ENCODE peak calls at places on chromosomes 11 and 22, in five cellular contexts. Y, R, Z, L and F are unnamed samples. For H3K9me3, the result is how much of the 10 kb centered on the place peaks cover.

GRCh38 chr11:15737326-15737725 is 619.0 kb downstream of the SOX6 start:
- DNase-seq in L (peak), Y (peak), Z (no peak), R (no peak), F (no peak)

GRCh38 chr11:111417766-111418435 is 38.8 kb upstream of the POU2AF1 start:
- DNase-seq in Y (no peak), L (peak), R (no peak), Z (peak), F (peak)

GRCh38 chr11:59767212-59767611 is 12.0 kb downstream of the STX3 start:
- DNase-seq in Y (no peak), Z (no peak), R (peak), L (no peak), F (no peak)

GRCh38 chr11:122645847-122646246 is 9.7 kb upstream of the UBASH3B start:
- DNase-seq in L (no peak), R (no peak), Z (no peak), Y (no peak), F (no peak)

GRCh38 chr11:102493524-102493923 is 37.0 kb downstream of the MMP7 start:
- DNase-seq in R (no peak), Z (no peak), Y (no peak), L (no peak), F (no peak)

GRCh38 chr11:120546312-120547205 is 35.0 kb downstream of the GRIK4 start:
- DNase-seq in L (peak), Z (peak), R (no peak), Y (peak), F (no peak)

GRCh38 chr11:128716661-128717210 is 22.9 kb downstream of the FLI1 start:
- DNase-seq in R (no peak), Y (peak), L (no peak), Z (peak), F (no peak)

GRCh38 chr11:17831883-17832282 is 97.3 kb downstream of the KCNC1 start:
- DNase-seq in Y (no peak), L (no peak), R (no peak), Z (no peak), F (no peak)

GRCh38 chr22:27673839-27674238 is 127.7 kb downstream of the MN1 start:
- DNase-seq in L (no peak), Y (no peak), R (no peak), Z (no peak), F (no peak)

GRCh38 chr22:30609260-30610185 is 2.5 kb downstream of the TCN2 start:
- DNase-seq in Y (peak), Z (peak), R (peak), L (peak), F (no peak)

GRCh38 chr11:60878245-60879101 is 11.1 kb downstream of the ZP1 start:
- DNase-seq in Z (no peak), Y (no peak), L (no peak), R (no peak), F (no peak)

GRCh38 chr11:60918251-60918940 is 4.4 kb downstream of the TMEM109 start:
- DNase-seq in Y (no peak), Z (no peak), L (no peak), R (peak), F (no peak)

GRCh38 chr11:73404048-73404447 is 27.8 kb downstream of the RELT start:
- DNase-seq in Y (peak), L (peak), R (peak), Z (peak), F (no peak)

GRCh38 chr11:12587333-12587997 is 86.8 kb upstream of the TEAD1 start:
- DNase-seq in L (peak), Z (peak), Y (no peak), R (no peak), F (no peak)

GRCh38 chr11:45031912-45032519 is 81.3 kb upstream of the TP53I11 start:
- DNase-seq in L (no peak), Y (no peak), R (no peak), Z (no peak), F (peak)

GRCh38 chr11:11937957-11938356 is 70.5 kb downstream of the DKK3 start:
- DNase-seq in L (no peak), Z (no peak), Y (no peak), R (no peak), F (no peak)

GRCh38 chr11:102850973-102851745 is 7.8 kb upstream of the MMP3 start:
- DNase-seq in L (peak), R (no peak), Y (peak), Z (no peak), F (no peak)

GRCh38 chr11:128908391-128909246 is 17.5 kb downstream of the KCNJ5 start:
- DNase-seq in R (no peak), Z (peak), Y (peak), L (peak), F (no peak)

GRCh38 chr22:19043111-19044085 is 78.8 kb downstream of the DGCR2 start:
- DNase-seq in R (peak), Z (no peak), L (no peak), Y (peak), F (no peak)

GRCh38 chr11:57567512-57568329 is at the start of gene UBE2L6:
- DNase-seq in L (no peak), Z (no peak), Y (peak), R (peak), F (peak)

GRCh38 chr11:77842451-77843121 is 21.6 kb downstream of the AAMDC start:
- DNase-seq in Y (peak), Z (peak), R (no peak), L (no peak), F (no peak)

GRCh38 chr11:123174196-123175183 is 20.6 kb downstream of the CLMP start:
- DNase-seq in L (peak), Y (peak), R (no peak), Z (no peak), F (no peak)

GRCh38 chr11:128164090-128164741 is 423.1 kb downstream of the ETS1 start:
- DNase-seq in Z (peak), R (no peak), L (no peak), Y (no peak), F (no peak)

GRCh38 chr11:81970886-81971285 is 762.8 kb downstream of the FAM181B start:
- DNase-seq in Z (no peak), Y (no peak), R (no peak), L (no peak), F (no peak)

GRCh38 chr11:67029146-67029545 is 6.2 kb downstream of the SYT12 start:
- DNase-seq in Y (peak), L (no peak), Z (no peak), R (no peak), F (no peak)

DNA sequence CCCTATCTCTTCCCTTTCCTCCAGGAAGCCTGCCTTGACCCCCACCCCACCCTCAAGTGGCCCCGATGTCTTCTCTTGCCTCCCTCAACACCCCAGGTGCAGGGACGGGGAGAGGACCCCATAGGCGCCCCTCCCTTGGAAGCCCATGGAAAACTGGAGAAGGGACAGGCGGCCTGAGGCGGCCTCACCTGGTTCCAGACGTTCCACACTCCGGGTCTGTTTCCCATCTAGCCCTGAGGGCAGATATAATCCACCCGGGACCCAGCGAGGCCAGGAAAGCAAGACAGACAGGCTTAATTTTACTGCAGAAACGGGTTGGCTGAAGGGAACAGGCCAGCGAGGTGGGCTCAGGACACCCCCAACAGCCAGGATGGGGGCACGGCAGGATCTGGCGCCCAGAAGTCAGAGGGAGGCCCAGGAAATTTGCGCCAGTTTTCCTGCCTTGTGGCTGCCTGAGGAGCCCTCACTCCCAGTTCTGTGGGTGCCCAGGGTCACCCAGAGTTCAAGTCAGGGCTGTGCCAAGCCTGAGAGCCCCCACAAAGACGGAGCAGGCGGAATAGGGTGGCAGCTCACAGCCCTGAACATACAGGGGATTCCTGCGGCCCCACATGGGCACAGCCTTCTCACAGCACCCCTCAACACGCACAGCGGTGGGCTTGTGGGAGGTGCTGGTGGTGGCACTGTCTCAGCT is 3.0 kb upstream of the SIGIRR start:
- DNase-seq in R (no peak), Z (no peak), Y (no peak), L (no peak), F (no peak)
- H3K4me3 ChIP-seq in R (no peak), Z (no peak), Y (no peak), L (peak), F (no peak)

DNA sequence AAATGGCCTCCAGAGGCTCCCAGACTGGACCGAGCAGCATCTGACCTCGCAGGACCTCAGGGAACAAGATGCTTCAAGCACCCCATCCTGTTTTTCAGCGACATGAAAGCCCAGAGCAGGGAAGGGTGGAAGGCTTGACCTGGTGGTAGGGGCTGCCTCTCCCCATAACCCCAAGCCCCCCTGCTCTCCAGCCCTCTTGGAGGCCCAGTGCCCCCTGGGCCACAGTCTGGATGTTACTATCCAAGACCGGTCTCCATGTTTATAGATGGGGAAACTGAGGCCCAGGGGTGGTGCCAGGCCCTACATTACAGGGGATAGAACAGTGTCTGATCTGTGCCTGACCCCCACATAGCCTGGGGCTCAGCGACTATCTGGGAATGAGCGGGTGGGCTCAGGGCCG is 7.0 kb downstream of the FGF3 start:
- DNase-seq in Y (peak), L (no peak), R (no peak), Z (no peak), F (no peak)
- H3K9me3 ChIP-seq in Y (under half), L (under half), R (under half), Z (under half), F (under half)

DNA sequence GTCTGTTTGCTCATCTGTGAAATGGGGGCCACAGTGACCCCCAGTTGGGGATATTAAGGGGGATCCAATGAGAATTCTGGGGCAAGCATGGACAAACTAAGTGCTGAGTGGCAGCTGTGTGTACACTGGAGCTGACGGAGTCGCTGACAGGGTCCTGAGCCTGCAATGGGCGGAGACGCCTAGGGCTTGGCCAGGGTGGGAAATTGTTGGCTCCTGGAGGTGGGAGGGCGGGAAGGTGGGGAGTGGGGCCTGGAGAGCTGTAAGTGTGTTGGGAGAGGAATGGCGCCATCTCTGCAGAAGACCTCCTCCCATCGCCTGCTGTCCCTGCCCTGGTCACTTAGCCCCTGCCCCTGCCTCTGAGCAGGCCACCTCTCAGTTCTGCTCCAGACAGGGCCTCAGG is 7.3 kb downstream of the CACNA1I start:
- DNase-seq in R (no peak), L (no peak), Z (no peak), Y (peak), F (no peak)
- H3K4me2 ChIP-seq in R (no peak), L (no peak), Z (no peak), Y (no peak), F (no peak)

DNA sequence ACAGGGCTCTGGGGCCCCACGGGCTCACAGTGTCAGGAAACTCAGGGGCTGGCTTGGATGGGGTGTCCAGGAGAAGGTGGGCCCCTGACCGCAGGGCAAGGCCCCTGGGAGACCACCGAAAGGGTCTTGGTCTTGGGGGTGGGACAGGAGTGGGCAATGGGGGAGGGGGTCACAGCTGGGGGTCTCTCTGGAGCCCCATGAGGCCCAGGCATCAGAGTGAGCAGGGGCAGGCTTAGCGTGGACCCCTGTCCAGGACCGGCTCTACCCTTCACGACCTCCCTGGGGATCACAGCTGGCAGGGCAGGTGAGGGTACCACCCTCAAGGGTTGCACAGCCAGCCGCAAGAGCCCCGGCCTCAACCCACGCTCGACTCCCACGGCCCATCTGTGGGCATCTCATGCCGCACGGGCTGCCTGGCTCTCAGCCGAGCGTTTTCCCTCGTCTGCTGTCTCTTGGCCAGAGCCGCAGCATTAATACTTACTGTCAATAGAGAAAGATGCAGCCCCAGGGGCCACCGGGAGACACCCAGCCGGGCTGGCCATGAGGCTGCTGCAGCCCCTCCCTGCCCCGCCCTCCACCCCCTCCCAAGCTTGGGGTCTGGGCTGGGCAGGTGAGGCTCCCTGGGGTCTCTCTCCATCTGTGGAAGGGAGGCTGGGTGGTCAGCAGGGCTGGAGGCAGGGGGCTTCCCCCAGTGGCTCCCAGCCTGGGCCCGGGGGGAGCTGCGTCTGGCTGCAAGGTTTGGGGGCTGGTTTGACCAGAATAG is 661 bp downstream of the MUC5B start:
- DNase-seq in R (no peak), Y (peak), L (no peak), Z (no peak), F (no peak)
- H3K4me3 ChIP-seq in R (no peak), Y (no peak), L (no peak), Z (no peak), F (no peak)

GRCh38 chr22:11628651-11629511 is 3899.1 kb upstream of the OR11H1 start:
- DNase-seq in R (no peak), L (no peak), Z (no peak), Y (peak), F (no peak)

GRCh38 chr22:11627436-11627797 is 3900.6 kb upstream of the OR11H1 start:
- DNase-seq in L (no peak), Y (peak), Z (peak), R (no peak), F (no peak)

GRCh38 chr22:11626422-11626773 is 3901.6 kb upstream of the OR11H1 start:
- DNase-seq in Z (no peak), R (no peak), Y (peak), L (no peak), F (no peak)

GRCh38 chr22:11629661-11630385 is 3898.2 kb upstream of the OR11H1 start:
- DNase-seq in R (no peak), Y (peak), Z (no peak), L (no peak), F (no peak)

DNA sequence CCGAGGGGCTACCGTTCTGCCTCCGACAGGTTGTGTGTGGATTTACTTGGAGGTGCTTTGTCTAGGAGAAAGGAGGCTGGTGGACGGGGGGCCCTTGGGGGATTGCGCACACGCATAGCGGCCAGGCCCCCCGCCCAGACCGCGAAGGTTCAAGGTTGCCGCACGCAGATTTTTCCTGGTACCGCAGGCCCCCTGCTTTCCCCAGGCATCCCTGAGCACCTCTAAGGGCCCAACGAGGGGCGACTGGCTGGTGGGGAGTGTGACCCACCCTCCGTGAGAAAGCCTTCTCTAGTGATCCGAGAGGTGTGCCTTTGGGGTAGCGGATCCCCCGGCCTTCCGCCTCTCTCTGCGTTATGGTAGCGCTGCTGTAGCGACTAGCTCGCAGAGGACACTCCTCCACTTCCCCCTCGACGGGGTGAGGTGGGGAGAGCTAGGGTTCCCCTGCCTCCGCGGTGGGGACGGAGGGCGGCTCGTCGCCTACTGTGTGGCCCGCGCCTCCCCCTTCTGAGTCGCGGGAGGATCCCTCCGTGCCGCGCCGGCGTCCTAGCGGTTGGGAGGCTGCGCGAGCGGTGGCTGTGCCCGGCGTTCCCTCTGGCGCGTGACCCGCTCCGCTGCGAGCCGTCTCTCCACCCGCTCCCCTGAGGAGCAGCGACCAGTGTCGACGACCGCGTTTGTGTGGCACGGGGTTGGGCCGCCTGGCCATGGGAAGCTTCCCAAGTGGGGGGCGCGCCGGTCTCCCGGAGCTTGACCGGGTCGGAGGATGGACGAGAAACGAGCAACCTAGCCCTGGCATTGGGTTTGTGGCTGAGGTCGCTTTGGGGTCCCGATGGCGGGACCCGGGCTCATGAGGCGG is 3900.0 kb upstream of the OR11H1 start:
- DNase-seq in R (no peak), Z (no peak), Y (peak), L (no peak), F (no peak)
- H3K9me3 ChIP-seq in R (under half), Z (under half), Y (under half), L (under half), F (under half)

DNA sequence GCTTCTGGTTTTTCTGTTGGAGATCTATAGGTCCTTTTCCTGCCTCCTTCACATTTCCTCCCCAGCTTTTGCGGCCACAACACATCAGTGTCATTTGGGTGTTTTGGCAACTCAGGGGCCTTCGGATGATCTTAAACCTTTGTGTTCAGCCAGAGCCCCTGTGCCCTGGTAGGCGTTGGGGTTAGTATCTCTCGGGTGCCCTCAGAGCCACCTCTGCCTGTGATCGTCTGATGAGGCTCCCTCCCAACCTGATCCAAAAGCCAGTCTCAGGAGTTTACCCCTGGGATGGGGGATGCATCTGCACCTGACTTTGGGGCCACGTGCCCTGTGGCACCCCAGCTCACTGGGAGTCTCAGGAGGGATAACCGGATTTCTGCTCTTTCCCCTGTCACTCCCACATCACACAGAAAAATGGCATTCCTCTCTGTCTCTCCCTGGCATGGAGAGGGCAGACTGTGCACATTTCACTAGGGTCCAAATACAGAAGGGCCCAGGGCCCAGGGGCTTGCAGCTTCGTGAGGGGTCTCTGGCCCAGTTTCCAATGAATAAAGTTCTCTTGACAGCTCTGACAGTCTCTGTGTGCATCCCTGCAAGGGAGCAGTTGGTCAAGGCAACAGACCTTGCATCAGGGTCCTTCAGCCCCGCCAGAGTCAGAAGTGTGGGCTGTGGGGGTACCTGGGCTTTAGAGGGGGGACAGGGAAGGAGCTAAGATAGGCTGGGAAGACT is 2.6 kb downstream of the RNF26 start:
- DNase-seq in L (no peak), R (no peak), Y (no peak), Z (no peak), F (no peak)
- H3K4me2 ChIP-seq in L (no peak), R (peak), Y (peak), Z (no peak), F (no peak)

GRCh38 chr11:64206457-64207246 is at the start of gene FERMT3:
- DNase-seq in Y (peak), L (no peak), Z (no peak), R (peak), F (peak)
- H3K4me3 ChIP-seq in Y (no peak), L (no peak), Z (peak), R (peak), F (peak)

GRCh38 chr22:49377306-49377705 is 450.4 kb downstream of the BRD1 start:
- DNase-seq in L (no peak), Y (no peak), R (no peak), Z (no peak), F (no peak)
- H3K9me3 ChIP-seq in L (under half), Y (under half), R (under half), Z (under half), F (under half)

DNA sequence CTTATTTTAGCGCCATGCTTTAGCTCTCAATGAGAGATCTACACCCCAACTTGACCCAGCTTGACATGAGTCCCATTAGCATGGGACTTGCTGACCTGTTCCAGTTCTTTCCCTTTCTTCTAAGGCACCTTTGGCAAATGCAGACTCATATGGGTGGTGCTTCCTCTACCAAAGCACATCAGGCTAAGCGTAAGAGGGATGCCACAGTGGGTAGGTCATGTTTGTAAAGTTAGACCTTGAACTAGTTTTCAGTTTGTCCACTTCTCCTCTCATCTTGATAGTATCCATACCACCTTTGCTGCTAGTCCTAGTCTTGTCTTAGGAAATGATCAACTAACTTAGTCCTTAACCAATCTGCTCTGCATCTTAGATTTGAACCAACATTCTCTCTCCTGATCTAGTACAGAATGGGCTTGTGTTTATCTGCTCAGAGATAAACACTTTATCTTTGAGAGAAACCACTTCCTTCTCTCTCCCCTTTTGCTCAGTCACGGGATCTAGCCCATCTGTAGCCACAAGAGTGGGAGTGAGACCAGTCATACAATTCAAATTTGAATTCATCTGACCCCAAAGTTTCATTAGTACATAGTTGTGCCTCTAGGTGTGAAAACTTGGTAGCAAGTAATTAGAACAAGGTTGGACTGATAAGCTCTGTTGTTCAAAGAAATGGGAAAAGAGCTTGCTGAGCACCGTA is 72.0 kb upstream of the CD44 start:
- DNase-seq in L (no peak), Y (no peak), R (no peak), Z (no peak), F (no peak)
- H3K4me2 ChIP-seq in L (no peak), Y (no peak), R (no peak), Z (no peak), F (no peak)